ENCODE peak calls at places on chromosomes 13 and 19, in nine cellular contexts. M is RWPE1, V is left lung, B is A549, E is endothelial cell, X is psoas muscle, L is brain microvascular endothelial cell, Y is progenitor cell of endocrine pancreas, P is endodermal cell. W is an unnamed sample.

GRCh38 chr19:2578391-2578826 is 102.5 kb downstream of the GADD45B start:
- DNase-seq in M (peak; percentile 47), V (no peak), B (peak; percentile 72), E (no peak), X (peak; percentile 59), L (peak; percentile 40), Y (no peak), P (peak; percentile 87), W (no peak)

GRCh38 chr19:40702337-40703012 is 12.0 kb upstream of the NUMBL start:
- DNase-seq in M (no peak), V (peak; percentile 73), B (peak; percentile 84), E (peak; percentile 67), X (no peak), L (no peak), Y (peak; percentile 35), P (peak; percentile 92), W (no peak)

GRCh38 chr19:19459707-19460251 is 54.3 kb downstream of the GATAD2A start:
- DNase-seq in M (peak; percentile 44), V (peak; percentile 78), B (no peak), E (no peak), X (no peak), L (peak; percentile 73), Y (no peak), P (no peak), W (no peak)

GRCh38 chr13:112160558-112160957 is 93.6 kb downstream of the SOX1 start:
- DNase-seq in M (no peak), V (no peak), B (no peak), E (no peak), X (no peak), L (no peak), Y (no peak), P (no peak), W (no peak)

GRCh38 chr13:36124236-36124822 is 6.9 kb downstream of the DCLK1 start:
- DNase-seq in M (no peak), V (no peak), B (no peak), E (no peak), X (no peak), L (peak; percentile 52), Y (no peak), P (no peak), W (no peak)

GRCh38 chr13:45456196-45456972 is 8.4 kb upstream of the COG3 start:
- DNase-seq in M (peak; percentile 66), V (no peak), B (no peak), E (no peak), X (no peak), L (peak; percentile 22), Y (no peak), P (no peak), W (no peak)

GRCh38 chr19:46478356-46478986 is 7.1 kb upstream of the PNMA8A start:
- DNase-seq in M (no peak), V (no peak), B (peak; percentile 61), E (no peak), X (no peak), L (peak; percentile 79), Y (no peak), P (peak; percentile 68), W (no peak)

GRCh38 chr13:102586615-102587014 is 10.2 kb upstream of the TPP2 start:
- DNase-seq in M (peak; percentile 37), V (no peak), B (no peak), E (no peak), X (no peak), L (no peak), Y (no peak), P (no peak), W (no peak)

GRCh38 chr13:35255241-35255640 is 221.2 kb downstream of the MAB21L1 start:
- DNase-seq in M (no peak), V (no peak), B (no peak), E (no peak), X (peak; percentile 18), L (no peak), Y (no peak), P (no peak), W (no peak)

GRCh38 chr13:97440598-97440997 is 6.6 kb downstream of the RAP2A start:
- DNase-seq in M (no peak), V (no peak), B (no peak), E (no peak), X (no peak), L (no peak), Y (no peak), P (no peak), W (no peak)

GRCh38 chr13:114258589-114258988 is 22.8 kb upstream of the UPF3A start:
- DNase-seq in M (no peak), V (no peak), B (no peak), E (no peak), X (no peak), L (no peak), Y (no peak), P (no peak), W (no peak)

GRCh38 chr19:1466018-1466460 is 13.0 kb downstream of the C19orf25 start:
- DNase-seq in M (no peak), V (no peak), B (no peak), E (no peak), X (peak; percentile 48), L (no peak), Y (no peak), P (no peak), W (no peak)
- TF ChIP-seq CTCF in M (peak; percentile 42), V (no peak), B (no peak), E (peak; percentile 12), X (no peak), L (no peak), Y (no peak), P (no peak), W (no peak)

GRCh38 chr13:107865643-107866006 is 349.7 kb downstream of the LIG4 start:
- DNase-seq in M (no peak), V (no peak), B (no peak), E (no peak), X (no peak), L (no peak), Y (no peak), P (no peak), W (no peak)

GRCh38 chr13:107866007-107866665 is 349.2 kb downstream of the LIG4 start:
- DNase-seq in M (no peak), V (peak; percentile 78), B (peak; percentile 5), E (peak; percentile 41), X (no peak), L (peak; percentile 25), Y (peak; percentile 30), P (peak; percentile 85), W (no peak)

GRCh38 chr13:107864543-107865460 is 350.5 kb downstream of the LIG4 start:
- DNase-seq in M (no peak), V (no peak), B (peak; percentile 35), E (peak; percentile 58), X (no peak), L (peak; percentile 56), Y (peak; percentile 37), P (peak; percentile 79), W (no peak)

GRCh38 chr13:107867701-107868661 is 347.4 kb downstream of the LIG4 start:
- DNase-seq in M (no peak), V (peak; percentile 78), B (peak; percentile 15), E (peak; percentile 68), X (no peak), L (peak; percentile 36), Y (peak; percentile 49), P (peak; percentile 89), W (no peak)

GRCh38 chr13:107866666-107867623 is 348.4 kb downstream of the LIG4 start:
- DNase-seq in M (no peak), V (peak; percentile 56), B (no peak), E (peak; percentile 43), X (no peak), L (no peak), Y (peak; percentile 21), P (peak; percentile 75), W (no peak)
- TF ChIP-seq CTCF in M (no peak), V (no peak), B (no peak), E (no peak), X (no peak), L (no peak), Y (no peak), P (no peak), W (no peak)

GRCh38 chr13:43981512-43982301 is 102.0 kb downstream of the LACC1 start:
- DNase-seq in M (no peak), V (no peak), B (no peak), E (no peak), X (no peak), L (no peak), Y (no peak), P (no peak), W (no peak)

GRCh38 chr13:43983373-43983772 is 103.7 kb downstream of the LACC1 start:
- DNase-seq in M (no peak), V (no peak), B (no peak), E (no peak), X (no peak), L (no peak), Y (no peak), P (no peak), W (no peak)

GRCh38 chr13:43978688-43979087 is 99.0 kb downstream of the LACC1 start:
- DNase-seq in M (no peak), V (no peak), B (no peak), E (no peak), X (no peak), L (no peak), Y (no peak), P (no peak), W (no peak)

GRCh38 chr13:43979492-43979891 is 99.8 kb downstream of the LACC1 start:
- DNase-seq in M (no peak), V (no peak), B (no peak), E (no peak), X (no peak), L (no peak), Y (no peak), P (no peak), W (no peak)

GRCh38 chr13:43981091-43981490 is 101.4 kb downstream of the LACC1 start:
- DNase-seq in M (no peak), V (no peak), B (no peak), E (no peak), X (no peak), L (no peak), Y (no peak), P (peak; percentile 83), W (no peak)
- TF ChIP-seq CTCF in M (no peak), V (no peak), B (no peak), E (peak; percentile 45), X (no peak), L (peak; percentile 16), Y (peak; percentile 21), P (peak; percentile 67), W (no peak)

GRCh38 chr13:72643339-72643989 is 84.0 kb downstream of the MZT1 start:
- DNase-seq in M (peak; percentile 11), V (no peak), B (peak; percentile 47), E (peak; percentile 64), X (no peak), L (peak; percentile 70), Y (no peak), P (peak; percentile 68), W (no peak)

GRCh38 chr13:72645521-72645920 is 81.9 kb downstream of the MZT1 start:
- DNase-seq in M (no peak), V (no peak), B (no peak), E (no peak), X (no peak), L (no peak), Y (no peak), P (no peak), W (no peak)

GRCh38 chr13:72652681-72653080 is 74.7 kb downstream of the MZT1 start:
- DNase-seq in M (no peak), V (no peak), B (no peak), E (no peak), X (no peak), L (peak; percentile 32), Y (no peak), P (no peak), W (no peak)

GRCh38 chr13:72651196-72651595 is 76.2 kb downstream of the MZT1 start:
- DNase-seq in M (no peak), V (no peak), B (no peak), E (no peak), X (no peak), L (peak; percentile 2), Y (no peak), P (no peak), W (no peak)

GRCh38 chr13:72648513-72649065 is 78.8 kb downstream of the MZT1 start:
- DNase-seq in M (no peak), V (no peak), B (peak; percentile 4), E (no peak), X (no peak), L (no peak), Y (no peak), P (no peak), W (no peak)
- TF ChIP-seq CTCF in M (no peak), V (no peak), B (no peak), E (no peak), X (no peak), L (peak; percentile 47), Y (peak; percentile 42), P (peak; percentile 73), W (no peak)